ENCODE peak calls at places on chromosome 2, in nine cellular contexts. One of them, this sample, is unnamed.

GRCh38 chr2:72757177-72757775 is 68.6 kb downstream of the EXOC6B start:
- DNase-seq in NB4: no peak
- DNase-seq in NCI-H510A treated with DMSO at 0.1 percent for 48 hours: no peak
- DNase-seq in Right ventricle myocardium superior: no peak
- DNase-seq in activated effector memory CD4-positive, alpha-beta T cell treated with anti-CD3 and anti-CD28 coated beads, Interleukin-2, amount 50 U/mL, for 16 hours: no peak
- DNase-seq in right lobe of liver: no peak
- DNase-seq in Calu3: peak; percentile 54
- DNase-seq in T-helper 1 cell: no peak
- DNase-seq in activated CD8-positive, alpha-beta T cell treated with anti-CD3 and anti-CD28 coated beads for 36 hours: no peak
- DNase-seq in this sample: no peak

GRCh38 chr2:110777531-110778311 is 45.3 kb downstream of the ACOXL start:
- DNase-seq in NCI-H510A treated with DMSO at 0.1 percent for 48 hours: no peak
- DNase-seq in Calu3: no peak
- DNase-seq in right lobe of liver: no peak
- DNase-seq in activated CD8-positive, alpha-beta T cell treated with anti-CD3 and anti-CD28 coated beads for 36 hours: no peak
- DNase-seq in activated effector memory CD4-positive, alpha-beta T cell treated with anti-CD3 and anti-CD28 coated beads, Interleukin-2, amount 50 U/mL, for 16 hours: no peak
- DNase-seq in NB4: no peak
- DNase-seq in Right ventricle myocardium superior: no peak
- DNase-seq in T-helper 1 cell: no peak
- DNase-seq in this sample: no peak

GRCh38 chr2:158723921-158724802 is 71.0 kb upstream of the DAPL1 start:
- DNase-seq in NB4: peak; percentile 27
- DNase-seq in activated CD8-positive, alpha-beta T cell treated with anti-CD3 and anti-CD28 coated beads for 36 hours: no peak
- DNase-seq in Right ventricle myocardium superior: no peak
- DNase-seq in Calu3: peak; percentile 69
- DNase-seq in NCI-H510A treated with DMSO at 0.1 percent for 48 hours: peak; percentile 76
- DNase-seq in activated effector memory CD4-positive, alpha-beta T cell treated with anti-CD3 and anti-CD28 coated beads, Interleukin-2, amount 50 U/mL, for 16 hours: no peak
- DNase-seq in T-helper 1 cell: no peak
- DNase-seq in right lobe of liver: no peak
- DNase-seq in this sample: no peak

GRCh38 chr2:98388081-98388480 is 41.8 kb downstream of the CNGA3 start:
- DNase-seq in Calu3: no peak
- DNase-seq in NCI-H510A treated with DMSO at 0.1 percent for 48 hours: no peak
- DNase-seq in Right ventricle myocardium superior: no peak
- DNase-seq in right lobe of liver: no peak
- DNase-seq in activated CD8-positive, alpha-beta T cell treated with anti-CD3 and anti-CD28 coated beads for 36 hours: no peak
- DNase-seq in activated effector memory CD4-positive, alpha-beta T cell treated with anti-CD3 and anti-CD28 coated beads, Interleukin-2, amount 50 U/mL, for 16 hours: no peak
- DNase-seq in NB4: no peak
- DNase-seq in T-helper 1 cell: no peak
- DNase-seq in this sample: no peak

GRCh38 chr2:41948397-41948763 is 99.4 kb upstream of the PKDCC start:
- DNase-seq in activated effector memory CD4-positive, alpha-beta T cell treated with anti-CD3 and anti-CD28 coated beads, Interleukin-2, amount 50 U/mL, for 16 hours: no peak
- DNase-seq in NCI-H510A treated with DMSO at 0.1 percent for 48 hours: no peak
- DNase-seq in Right ventricle myocardium superior: no peak
- DNase-seq in NB4: no peak
- DNase-seq in Calu3: no peak
- DNase-seq in activated CD8-positive, alpha-beta T cell treated with anti-CD3 and anti-CD28 coated beads for 36 hours: no peak
- DNase-seq in right lobe of liver: no peak
- DNase-seq in T-helper 1 cell: no peak
- DNase-seq in this sample: no peak

GRCh38 chr2:54952425-54952824 is 97.8 kb downstream of the RTN4 start:
- DNase-seq in activated CD8-positive, alpha-beta T cell treated with anti-CD3 and anti-CD28 coated beads for 36 hours: no peak
- DNase-seq in NCI-H510A treated with DMSO at 0.1 percent for 48 hours: no peak
- DNase-seq in NB4: no peak
- DNase-seq in right lobe of liver: no peak
- DNase-seq in Right ventricle myocardium superior: no peak
- DNase-seq in Calu3: no peak
- DNase-seq in T-helper 1 cell: no peak
- DNase-seq in activated effector memory CD4-positive, alpha-beta T cell treated with anti-CD3 and anti-CD28 coated beads, Interleukin-2, amount 50 U/mL, for 16 hours: no peak
- DNase-seq in this sample: no peak

GRCh38 chr2:121638333-121638732 is 10.9 kb downstream of the CLASP1 start:
- DNase-seq in NCI-H510A treated with DMSO at 0.1 percent for 48 hours: no peak
- DNase-seq in right lobe of liver: no peak
- DNase-seq in Calu3: no peak
- DNase-seq in Right ventricle myocardium superior: no peak
- DNase-seq in activated effector memory CD4-positive, alpha-beta T cell treated with anti-CD3 and anti-CD28 coated beads, Interleukin-2, amount 50 U/mL, for 16 hours: no peak
- DNase-seq in activated CD8-positive, alpha-beta T cell treated with anti-CD3 and anti-CD28 coated beads for 36 hours: no peak
- DNase-seq in NB4: peak; percentile 57
- DNase-seq in T-helper 1 cell: no peak
- DNase-seq in this sample: no peak

GRCh38 chr2:25936889-25937545 is 45.3 kb downstream of the KIF3C start:
- DNase-seq in NCI-H510A treated with DMSO at 0.1 percent for 48 hours: no peak
- DNase-seq in NB4: no peak
- DNase-seq in Right ventricle myocardium superior: no peak
- DNase-seq in activated effector memory CD4-positive, alpha-beta T cell treated with anti-CD3 and anti-CD28 coated beads, Interleukin-2, amount 50 U/mL, for 16 hours: no peak
- DNase-seq in T-helper 1 cell: no peak
- DNase-seq in activated CD8-positive, alpha-beta T cell treated with anti-CD3 and anti-CD28 coated beads for 36 hours: no peak
- DNase-seq in Calu3: no peak
- DNase-seq in right lobe of liver: no peak
- DNase-seq in this sample: no peak

GRCh38 chr2:208069186-208069585 is 43.9 kb upstream of the PLEKHM3 start:
- DNase-seq in NB4: no peak
- DNase-seq in Right ventricle myocardium superior: no peak
- DNase-seq in T-helper 1 cell: no peak
- DNase-seq in activated CD8-positive, alpha-beta T cell treated with anti-CD3 and anti-CD28 coated beads for 36 hours: no peak
- DNase-seq in Calu3: no peak
- DNase-seq in activated effector memory CD4-positive, alpha-beta T cell treated with anti-CD3 and anti-CD28 coated beads, Interleukin-2, amount 50 U/mL, for 16 hours: no peak
- DNase-seq in right lobe of liver: no peak
- DNase-seq in NCI-H510A treated with DMSO at 0.1 percent for 48 hours: no peak
- DNase-seq in this sample: no peak

GRCh38 chr2:163182764-163183354 is 344.3 kb upstream of the KCNH7 start:
- DNase-seq in NCI-H510A treated with DMSO at 0.1 percent for 48 hours: peak; percentile 4
- DNase-seq in right lobe of liver: no peak
- DNase-seq in Calu3: no peak
- DNase-seq in activated effector memory CD4-positive, alpha-beta T cell treated with anti-CD3 and anti-CD28 coated beads, Interleukin-2, amount 50 U/mL, for 16 hours: no peak
- DNase-seq in NB4: peak; percentile 32
- DNase-seq in activated CD8-positive, alpha-beta T cell treated with anti-CD3 and anti-CD28 coated beads for 36 hours: no peak
- DNase-seq in T-helper 1 cell: no peak
- DNase-seq in Right ventricle myocardium superior: no peak
- DNase-seq in this sample: peak; percentile 16

GRCh38 chr2:54457326-54458023 is 1.3 kb downstream of the SPTBN1 start:
- DNase-seq in activated CD8-positive, alpha-beta T cell treated with anti-CD3 and anti-CD28 coated beads for 36 hours: peak; percentile 29
- DNase-seq in NCI-H510A treated with DMSO at 0.1 percent for 48 hours: peak; percentile 62
- DNase-seq in Calu3: peak; percentile 47
- DNase-seq in activated effector memory CD4-positive, alpha-beta T cell treated with anti-CD3 and anti-CD28 coated beads, Interleukin-2, amount 50 U/mL, for 16 hours: no peak
- DNase-seq in T-helper 1 cell: no peak
- DNase-seq in right lobe of liver: no peak
- DNase-seq in NB4: peak; percentile 47
- DNase-seq in Right ventricle myocardium superior: peak; percentile 51
- DNase-seq in this sample: peak; percentile 43

GRCh38 chr2:1972428-1972827 is 228.1 kb upstream of the PXDN start:
- DNase-seq in NB4: no peak
- DNase-seq in right lobe of liver: no peak
- DNase-seq in T-helper 1 cell: no peak
- DNase-seq in activated effector memory CD4-positive, alpha-beta T cell treated with anti-CD3 and anti-CD28 coated beads, Interleukin-2, amount 50 U/mL, for 16 hours: no peak
- DNase-seq in activated CD8-positive, alpha-beta T cell treated with anti-CD3 and anti-CD28 coated beads for 36 hours: no peak
- DNase-seq in Right ventricle myocardium superior: peak; percentile 53
- DNase-seq in NCI-H510A treated with DMSO at 0.1 percent for 48 hours: peak; percentile 93
- DNase-seq in Calu3: no peak
- DNase-seq in this sample: no peak

GRCh38 chr2:234840336-234840735 is 111.5 kb upstream of the SH3BP4 start:
- DNase-seq in activated effector memory CD4-positive, alpha-beta T cell treated with anti-CD3 and anti-CD28 coated beads, Interleukin-2, amount 50 U/mL, for 16 hours: no peak
- DNase-seq in NCI-H510A treated with DMSO at 0.1 percent for 48 hours: no peak
- DNase-seq in NB4: no peak
- DNase-seq in activated CD8-positive, alpha-beta T cell treated with anti-CD3 and anti-CD28 coated beads for 36 hours: no peak
- DNase-seq in T-helper 1 cell: no peak
- DNase-seq in Calu3: peak; percentile 61
- DNase-seq in right lobe of liver: no peak
- DNase-seq in Right ventricle myocardium superior: no peak
- DNase-seq in this sample: no peak

GRCh38 chr2:46719499-46719898 is 196.1 kb downstream of the MCFD2 start:
- DNase-seq in Calu3: no peak
- DNase-seq in NCI-H510A treated with DMSO at 0.1 percent for 48 hours: no peak
- DNase-seq in activated effector memory CD4-positive, alpha-beta T cell treated with anti-CD3 and anti-CD28 coated beads, Interleukin-2, amount 50 U/mL, for 16 hours: no peak
- DNase-seq in activated CD8-positive, alpha-beta T cell treated with anti-CD3 and anti-CD28 coated beads for 36 hours: no peak
- DNase-seq in right lobe of liver: no peak
- DNase-seq in Right ventricle myocardium superior: no peak
- DNase-seq in T-helper 1 cell: no peak
- DNase-seq in NB4: no peak
- DNase-seq in this sample: no peak

GRCh38 chr2:41042343-41042742 is 590.5 kb upstream of the SLC8A1 start:
- DNase-seq in activated CD8-positive, alpha-beta T cell treated with anti-CD3 and anti-CD28 coated beads for 36 hours: no peak
- DNase-seq in activated effector memory CD4-positive, alpha-beta T cell treated with anti-CD3 and anti-CD28 coated beads, Interleukin-2, amount 50 U/mL, for 16 hours: no peak
- DNase-seq in T-helper 1 cell: no peak
- DNase-seq in NB4: no peak
- DNase-seq in Calu3: no peak
- DNase-seq in NCI-H510A treated with DMSO at 0.1 percent for 48 hours: no peak
- DNase-seq in right lobe of liver: no peak
- DNase-seq in Right ventricle myocardium superior: no peak
- DNase-seq in this sample: no peak

GRCh38 chr2:163667064-163667887 is 68.5 kb downstream of the FIGN start:
- DNase-seq in NB4: no peak
- DNase-seq in Right ventricle myocardium superior: no peak
- DNase-seq in activated effector memory CD4-positive, alpha-beta T cell treated with anti-CD3 and anti-CD28 coated beads, Interleukin-2, amount 50 U/mL, for 16 hours: no peak
- DNase-seq in Calu3: no peak
- DNase-seq in T-helper 1 cell: no peak
- DNase-seq in activated CD8-positive, alpha-beta T cell treated with anti-CD3 and anti-CD28 coated beads for 36 hours: no peak
- DNase-seq in NCI-H510A treated with DMSO at 0.1 percent for 48 hours: no peak
- DNase-seq in right lobe of liver: no peak
- DNase-seq in this sample: no peak

GRCh38 chr2:180583441-180584140 is 396.8 kb upstream of the UBE2E3 start:
- DNase-seq in activated effector memory CD4-positive, alpha-beta T cell treated with anti-CD3 and anti-CD28 coated beads, Interleukin-2, amount 50 U/mL, for 16 hours: no peak
- DNase-seq in NCI-H510A treated with DMSO at 0.1 percent for 48 hours: no peak
- DNase-seq in activated CD8-positive, alpha-beta T cell treated with anti-CD3 and anti-CD28 coated beads for 36 hours: no peak
- DNase-seq in T-helper 1 cell: no peak
- DNase-seq in Right ventricle myocardium superior: no peak
- DNase-seq in Calu3: no peak
- DNase-seq in right lobe of liver: no peak
- DNase-seq in NB4: no peak
- DNase-seq in this sample: no peak

GRCh38 chr2:112001942-112002341 is 53.1 kb upstream of the TMEM87B start:
- DNase-seq in NCI-H510A treated with DMSO at 0.1 percent for 48 hours: no peak
- DNase-seq in activated CD8-positive, alpha-beta T cell treated with anti-CD3 and anti-CD28 coated beads for 36 hours: no peak
- DNase-seq in right lobe of liver: no peak
- DNase-seq in Right ventricle myocardium superior: no peak
- DNase-seq in activated effector memory CD4-positive, alpha-beta T cell treated with anti-CD3 and anti-CD28 coated beads, Interleukin-2, amount 50 U/mL, for 16 hours: no peak
- DNase-seq in NB4: no peak
- DNase-seq in Calu3: no peak
- DNase-seq in T-helper 1 cell: no peak
- DNase-seq in this sample: no peak

GRCh38 chr2:140994856-140995255 is 1136.0 kb downstream of the LRP1B start:
- DNase-seq in right lobe of liver: no peak
- DNase-seq in NB4: no peak
- DNase-seq in NCI-H510A treated with DMSO at 0.1 percent for 48 hours: no peak
- DNase-seq in T-helper 1 cell: no peak
- DNase-seq in activated effector memory CD4-positive, alpha-beta T cell treated with anti-CD3 and anti-CD28 coated beads, Interleukin-2, amount 50 U/mL, for 16 hours: no peak
- DNase-seq in Right ventricle myocardium superior: no peak
- DNase-seq in Calu3: no peak
- DNase-seq in activated CD8-positive, alpha-beta T cell treated with anti-CD3 and anti-CD28 coated beads for 36 hours: no peak
- DNase-seq in this sample: no peak

GRCh38 chr2:169363027-169363569 is 764 bp upstream of the LRP2 start:
- DNase-seq in Right ventricle myocardium superior: no peak
- DNase-seq in right lobe of liver: no peak
- DNase-seq in activated effector memory CD4-positive, alpha-beta T cell treated with anti-CD3 and anti-CD28 coated beads, Interleukin-2, amount 50 U/mL, for 16 hours: no peak
- DNase-seq in NB4: no peak
- DNase-seq in NCI-H510A treated with DMSO at 0.1 percent for 48 hours: no peak
- DNase-seq in activated CD8-positive, alpha-beta T cell treated with anti-CD3 and anti-CD28 coated beads for 36 hours: no peak
- DNase-seq in Calu3: no peak
- DNase-seq in T-helper 1 cell: no peak
- DNase-seq in this sample: no peak

GRCh38 chr2:37706784-37707183 is 35.3 kb upstream of the CDC42EP3 start:
- DNase-seq in Calu3: no peak
- DNase-seq in NB4: no peak
- DNase-seq in T-helper 1 cell: no peak
- DNase-seq in activated effector memory CD4-positive, alpha-beta T cell treated with anti-CD3 and anti-CD28 coated beads, Interleukin-2, amount 50 U/mL, for 16 hours: no peak
- DNase-seq in activated CD8-positive, alpha-beta T cell treated with anti-CD3 and anti-CD28 coated beads for 36 hours: no peak
- DNase-seq in NCI-H510A treated with DMSO at 0.1 percent for 48 hours: no peak
- DNase-seq in right lobe of liver: no peak
- DNase-seq in Right ventricle myocardium superior: no peak
- DNase-seq in this sample: no peak